ENCODE peak calls at places on chromosomes 16 and 17, in ten cellular contexts. I is HT-29, C is SK-MEL-5, R is hepatocyte, H is T-cell, W is EL, B is heart left ventricle, N is T-helper 1 cell, M is amniotic stem cell, J is SHP77 treated with DMSO at 0.1 percent for 48 hours. Q is an unnamed sample.

GRCh38 chr16:2194166-2194834 is 2.1 kb downstream of the CASKIN1 start:
- DNase-seq in N (no peak), B (no peak), M (no peak), I (peak), R (peak), H (no peak), J (no peak), W (peak), C (peak), Q (no peak)

GRCh38 chr17:8072339-8072726 is 15.2 kb downstream of the ALOX12B start:
- DNase-seq in B (no peak), I (no peak), R (no peak), H (no peak), N (no peak), C (no peak), M (no peak), W (no peak), J (no peak), Q (no peak)

GRCh38 chr16:2329532-2329931 is 11.0 kb downstream of the ABCA3 start:
- DNase-seq in B (no peak), N (no peak), M (no peak), H (no peak), C (no peak), I (no peak), R (no peak), W (no peak), J (no peak), Q (no peak)

GRCh38 chr16:48184681-48185080 is 28.9 kb upstream of the ABCC12 start:
- DNase-seq in B (no peak), W (no peak), I (no peak), M (no peak), J (no peak), C (no peak), R (no peak), N (no peak), H (no peak), Q (no peak)

GRCh38 chr17:79851461-79851817 is 12.2 kb upstream of the CBX4 start:
- DNase-seq in W (no peak), J (peak), B (no peak), H (no peak), C (no peak), M (no peak), N (no peak), I (peak), R (no peak), Q (no peak)

GRCh38 chr16:66599726-66600125 is 4.8 kb upstream of the CMTM3 start:
- DNase-seq in B (no peak), N (no peak), M (no peak), I (no peak), R (no peak), H (peak), J (no peak), W (no peak), C (no peak), Q (no peak)

GRCh38 chr17:17554266-17554665 is 37.2 kb downstream of the PEMT start:
- DNase-seq in W (no peak), R (no peak), C (no peak), M (no peak), H (no peak), I (no peak), N (no peak), J (no peak), B (no peak), Q (no peak)

GRCh38 chr17:51260960-51261958 is 913 bp downstream of the UTP18 start:
- DNase-seq in C (peak), I (peak), N (peak), R (peak), W (no peak), M (no peak), B (peak), H (peak), J (peak), Q (peak)

GRCh38 chr17:62780273-62780672 is 27.8 kb downstream of the MARCHF10 start:
- DNase-seq in N (no peak), C (no peak), H (no peak), R (no peak), W (no peak), B (no peak), J (peak), I (no peak), M (no peak), Q (no peak)

GRCh38 chr17:44197980-44198720 is 1.5 kb downstream of the ATXN7L3 start:
- DNase-seq in H (peak), I (peak), R (peak), W (peak), C (peak), J (no peak), B (no peak), N (no peak), M (no peak), Q (no peak)

GRCh38 chr17:21263351-21263750 is 10.1 kb upstream of the NATD1 start:
- DNase-seq in R (no peak), C (peak), H (no peak), J (no peak), I (no peak), B (no peak), W (peak), M (no peak), N (no peak), Q (no peak)